ENCODE peak calls at places on chromosomes 5 and 9, in eight cellular contexts. L is upper lobe of left lung, S is adrenal gland, W is left colon, A is dermis blood vessel endothelial cell, Z is A172, D is T-helper 1 cell, N is NCI-H2107. B is an unnamed sample.

GRCh38 chr5:137220523-137220927 is 278.6 kb downstream of the SPOCK1 start:
- DNase-seq in L (no peak), Z (peak), A (peak), S (peak), D (peak), W (no peak), N (no peak), B (peak)

GRCh38 chr5:40410231-40410861 is 269.4 kb upstream of the PTGER4 start:
- DNase-seq in D (peak), S (no peak), L (peak), Z (peak), N (no peak), A (peak), W (no peak), B (no peak)

GRCh38 chr5:156929366-156929948 is 33.6 kb downstream of the TIMD4 start:
- DNase-seq in A (no peak), D (peak), Z (no peak), W (no peak), L (no peak), S (no peak), N (no peak), B (no peak)

GRCh38 chr5:16618138-16618897 is 1.5 kb upstream of the RETREG1 start:
- DNase-seq in N (peak), A (no peak), S (no peak), L (no peak), D (no peak), W (no peak), Z (no peak), B (no peak)

GRCh38 chr5:74950836-74951515 is 84.8 kb upstream of the FAM169A start:
- DNase-seq in W (no peak), A (no peak), D (no peak), N (no peak), S (no peak), Z (no peak), L (no peak), B (no peak)

GRCh38 chr5:175700991-175701390 is 43.1 kb downstream of the HRH2 start:
- DNase-seq in L (no peak), A (peak), D (no peak), S (peak), N (no peak), W (no peak), Z (no peak), B (no peak)

GRCh38 chr9:113343732-113344231 is 3.7 kb upstream of the WDR31 start:
- DNase-seq in D (peak), W (peak), N (peak), L (peak), Z (peak), S (peak), A (peak), B (no peak)

GRCh38 chr5:79811081-79811480 is 121.4 kb downstream of the CMYA5 start:
- DNase-seq in N (no peak), W (no peak), S (no peak), L (no peak), D (no peak), Z (no peak), A (no peak), B (no peak)

GRCh38 chr5:1502046-1502736 is 21.6 kb downstream of the LPCAT1 start:
- DNase-seq in S (peak), Z (no peak), L (peak), N (no peak), W (no peak), A (no peak), D (peak), B (no peak)

GRCh38 chr5:167479796-167480195 is 811.6 kb upstream of the WWC1 start:
- DNase-seq in S (no peak), Z (peak), N (no peak), A (no peak), W (no peak), L (no peak), D (no peak), B (no peak)

GRCh38 chr9:5549671-5550650 is 39.6 kb downstream of the PDCD1LG2 start:
- DNase-seq in W (no peak), A (peak), Z (no peak), S (no peak), D (no peak), L (no peak), N (no peak), B (no peak)

GRCh38 chr5:151924564-151925395 is at the start of gene GLRA1:
- DNase-seq in A (peak), W (no peak), S (peak), N (no peak), Z (peak), D (peak), L (peak), B (no peak)

GRCh38 chr5:117539692-117540091 is 965.1 kb upstream of the SEMA6A start:
- DNase-seq in L (no peak), Z (no peak), N (no peak), D (no peak), A (no peak), W (no peak), S (no peak), B (no peak)

GRCh38 chr5:142828797-142829535 is 58.8 kb downstream of the ARHGAP26 start:
- DNase-seq in D (no peak), S (no peak), Z (no peak), N (no peak), L (no peak), A (no peak), W (no peak), B (no peak)

GRCh38 chr5:89034588-89034987 is 151.6 kb upstream of the MEF2C start:
- DNase-seq in Z (peak), N (no peak), D (no peak), S (no peak), L (no peak), W (no peak), A (peak), B (no peak)

GRCh38 chr5:89024082-89024481 is 141.1 kb upstream of the MEF2C start:
- DNase-seq in Z (no peak), A (no peak), D (no peak), N (no peak), W (no peak), L (no peak), S (no peak), B (no peak)

GRCh38 chr9:131719262-131719908 is 20.5 kb downstream of the RAPGEF1 start:
- DNase-seq in W (no peak), N (no peak), S (no peak), Z (no peak), A (no peak), D (peak), L (no peak), B (no peak)

GRCh38 chr9:13033959-13034695 is 245.4 kb downstream of the MPDZ start:
- DNase-seq in L (peak), N (peak), A (peak), Z (peak), D (no peak), S (peak), W (no peak), B (peak)

GRCh38 chr5:32444946-32445758 is 612 bp upstream of the ZFR start:
- DNase-seq in L (no peak), N (no peak), S (no peak), Z (no peak), D (no peak), A (no peak), W (no peak), B (no peak)

GRCh38 chr5:109191153-109191558 is 218.6 kb downstream of the PJA2 start:
- DNase-seq in L (no peak), S (peak), D (peak), A (peak), W (peak), N (no peak), Z (peak), B (peak)

B was measured in epithelial cell of proximal tubule.